ENCODE peak calls at places on chromosomes 5 and 9, in six cellular contexts. H, O, G, B, U and Z are unnamed samples.

GRCh38 chr9:83154087-83154736 is 91.3 kb upstream of the RASEF start:
- DNase-seq in G (no peak), H (no peak), U (no peak), B (no peak), O (no peak), Z (no peak)

GRCh38 chr9:110340306-110340705 is 2.6 kb upstream of the TXNDC8 start:
- DNase-seq in B (no peak), O (peak), G (no peak), U (peak), H (no peak), Z (no peak)

GRCh38 chr5:139787568-139788293 is 7.9 kb upstream of the PSD2 start:
- DNase-seq in B (peak), O (peak), U (peak), G (peak), H (peak), Z (peak)

GRCh38 chr9:32136700-32137339 is 247.6 kb upstream of the ACO1 start:
- DNase-seq in H (no peak), B (no peak), G (no peak), O (peak), U (no peak), Z (no peak)

GRCh38 chr5:14810282-14810681 is 61.3 kb downstream of the ANKH start:
- DNase-seq in B (no peak), H (no peak), U (no peak), O (no peak), G (no peak), Z (no peak)

GRCh38 chr5:142608094-142608493 is 77.8 kb downstream of the FGF1 start:
- DNase-seq in B (no peak), U (no peak), O (no peak), G (no peak), H (no peak), Z (no peak)

GRCh38 chr9:13386935-13387667 is 107.6 kb upstream of the MPDZ start:
- DNase-seq in U (peak), O (no peak), H (no peak), B (no peak), G (no peak), Z (no peak)

GRCh38 chr9:93267681-93268505 is 84.0 kb downstream of the WNK2 start:
- DNase-seq in O (no peak), H (no peak), B (no peak), U (no peak), G (no peak), Z (peak)